ENCODE peak calls at places on chromosomes 6 and 20, in nine cellular contexts. L is left lung; T is CD8-positive, alpha-beta T cell; Q is cardiac muscle cell; K is Panc1; E is heart right ventricle; F is fibroblast of lung; B is CD4-positive, alpha-beta T cell; D is lung. V is an unnamed sample.

GRCh38 chr6:163323719-163324118 is 90.8 kb upstream of the QKI start:
- DNase-seq in L (no peak), T (no peak), Q (no peak), K (no peak), E (no peak), F (no peak), B (no peak), D (no peak), V (no peak)

GRCh38 chr20:37940161-37940560 is 37.2 kb downstream of the VSTM2L start:
- DNase-seq in L (no peak), T (no peak), Q (no peak), K (no peak), E (no peak), F (no peak), B (no peak), D (no peak), V (no peak)

GRCh38 chr6:122733259-122733658 is 46.3 kb upstream of the FABP7 start:
- DNase-seq in L (no peak), T (no peak), Q (no peak), K (no peak), E (no peak), F (no peak), B (no peak), D (no peak), V (no peak)

GRCh38 chr6:29964904-29965872 is 22.9 kb downstream of the HLA-A start:
- DNase-seq in L (peak), T (peak), Q (peak), K (no peak), E (peak), F (peak), B (peak), D (peak), V (peak)

GRCh38 chr20:48624315-48625020 is 203.3 kb downstream of the PREX1 start:
- DNase-seq in L (peak), T (no peak), Q (no peak), K (no peak), E (no peak), F (no peak), B (no peak), D (no peak), V (no peak)

GRCh38 chr6:121755500-121755899 is 320.1 kb downstream of the GJA1 start:
- DNase-seq in L (no peak), T (no peak), Q (no peak), K (no peak), E (no peak), F (no peak), B (no peak), D (no peak), V (no peak)

GRCh38 chr6:145815875-145816274 is 1.3 kb upstream of the FBXO30 start:
- DNase-seq in L (no peak), T (no peak), Q (no peak), K (no peak), E (no peak), F (no peak), B (no peak), D (no peak), V (no peak)

GRCh38 chr6:10582774-10583508 is 61.8 kb downstream of the GCNT2 start:
- DNase-seq in L (no peak), T (no peak), Q (peak), K (no peak), E (peak), F (no peak), B (no peak), D (no peak), V (peak)

GRCh38 chr20:17841751-17842191 is 126.8 kb downstream of the SNX5 start:
- DNase-seq in L (no peak), T (no peak), Q (no peak), K (no peak), E (peak), F (peak), B (no peak), D (no peak), V (no peak)

GRCh38 chr20:61271273-61272221 is 19.5 kb downstream of the CDH4 start:
- DNase-seq in L (no peak), T (no peak), Q (no peak), K (no peak), E (no peak), F (peak), B (no peak), D (no peak), V (no peak)

GRCh38 chr20:36091561-36092423 is 62.7 kb upstream of the EPB41L1 start:
- DNase-seq in L (peak), T (no peak), Q (no peak), K (no peak), E (no peak), F (no peak), B (no peak), D (no peak), V (no peak)

GRCh38 chr20:41617059-41617921 is 887 bp downstream of the CHD6 start:
- DNase-seq in L (peak), T (peak), Q (peak), K (no peak), E (peak), F (peak), B (peak), D (peak), V (peak)

GRCh38 chr20:40687384-40688128 is 1.5 kb downstream of the MAFB start:
- DNase-seq in L (peak), T (no peak), Q (peak), K (no peak), E (peak), F (peak), B (no peak), D (peak), V (peak)

GRCh38 chr6:170473226-170473789 is 79.8 kb downstream of the PSMB1 start:
- DNase-seq in L (no peak), T (no peak), Q (no peak), K (no peak), E (no peak), F (no peak), B (no peak), D (no peak), V (no peak)

GRCh38 chr6:3433005-3433404 is 23.8 kb downstream of the SLC22A23 start:
- DNase-seq in L (no peak), T (no peak), Q (no peak), K (no peak), E (no peak), F (no peak), B (no peak), D (no peak), V (no peak)

GRCh38 chr20:12201289-12201991 is 283.7 kb downstream of the BTBD3 start:
- DNase-seq in L (no peak), T (no peak), Q (no peak), K (no peak), E (peak), F (peak), B (no peak), D (no peak), V (no peak)

GRCh38 chr20:61949714-61950630 is 115.7 kb downstream of the TAF4 start:
- DNase-seq in L (peak), T (no peak), Q (no peak), K (no peak), E (no peak), F (no peak), B (no peak), D (no peak), V (no peak)

GRCh38 chr6:107083047-107083768 is 32.1 kb downstream of the BEND3 start:
- DNase-seq in L (no peak), T (no peak), Q (no peak), K (no peak), E (no peak), F (no peak), B (no peak), D (no peak), V (no peak)

GRCh38 chr20:47993035-47993755 is 207.9 kb upstream of the SULF2 start:
- DNase-seq in L (no peak), T (no peak), Q (no peak), K (no peak), E (no peak), F (no peak), B (no peak), D (no peak), V (no peak)

GRCh38 chr20:45229264-45230056 is 8.3 kb downstream of the SEMG2 start:
- DNase-seq in L (peak), T (peak), Q (no peak), K (no peak), E (no peak), F (no peak), B (peak), D (peak), V (peak)

GRCh38 chr6:136576821-136577220 is 26.6 kb upstream of the MAP7 start:
- DNase-seq in L (no peak), T (no peak), Q (no peak), K (no peak), E (no peak), F (no peak), B (no peak), D (no peak), V (no peak)

GRCh38 chr20:37630161-37630560 is 63.7 kb upstream of the CTNNBL1 start:
- DNase-seq in L (no peak), T (no peak), Q (peak), K (no peak), E (no peak), F (no peak), B (no peak), D (no peak), V (no peak)

GRCh38 chr20:35021063-35021462 is 65.4 kb downstream of the MYH7B start:
- DNase-seq in L (peak), T (no peak), Q (no peak), K (no peak), E (no peak), F (peak), B (no peak), D (no peak), V (no peak)

GRCh38 chr20:63241272-63241671 is 5.6 kb downstream of the BIRC7 start:
- DNase-seq in L (no peak), T (no peak), Q (no peak), K (no peak), E (no peak), F (no peak), B (no peak), D (no peak), V (no peak)

GRCh38 chr20:51480507-51481270 is 61.8 kb downstream of the NFATC2 start:
- DNase-seq in L (no peak), T (peak), Q (no peak), K (no peak), E (no peak), F (no peak), B (no peak), D (no peak), V (no peak)

GRCh38 chr20:53748821-53749402 is 155.3 kb upstream of the ZNF217 start:
- DNase-seq in L (no peak), T (no peak), Q (no peak), K (no peak), E (no peak), F (peak), B (no peak), D (no peak), V (no peak)

GRCh38 chr6:17863971-17864754 is 123.3 kb downstream of the KIF13A start:
- DNase-seq in L (no peak), T (no peak), Q (no peak), K (peak), E (peak), F (peak), B (no peak), D (no peak), V (peak)

GRCh38 chr6:138404666-138405337 is 779 bp downstream of the HEBP2 start:
- DNase-seq in L (peak), T (peak), Q (peak), K (no peak), E (no peak), F (peak), B (peak), D (no peak), V (no peak)

GRCh38 chr6:80520195-80520594 is 413.7 kb downstream of the BCKDHB start:
- DNase-seq in L (no peak), T (no peak), Q (no peak), K (no peak), E (no peak), F (peak), B (no peak), D (no peak), V (no peak)

DNA sequence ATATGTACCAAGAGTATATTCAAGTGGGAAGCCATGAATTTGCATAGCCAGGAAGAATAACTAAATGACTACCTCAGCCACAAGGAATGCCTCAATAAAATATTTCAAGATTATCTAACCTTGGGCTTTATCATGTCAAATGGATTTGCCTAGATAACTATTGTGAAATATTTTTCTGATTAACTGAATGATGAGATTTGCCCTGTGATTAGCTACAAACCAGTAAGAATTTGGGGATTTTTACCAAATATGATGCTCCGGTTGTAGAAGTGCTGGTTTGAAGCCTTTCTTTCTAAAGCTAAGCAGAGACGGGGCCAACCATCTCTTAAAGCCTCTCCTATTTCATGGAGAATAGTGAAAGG is 125.6 kb upstream of the LAMP5 start:
- DNase-seq in L (no peak), T (no peak), Q (no peak), K (no peak), E (no peak), F (peak), B (no peak), D (no peak), V (no peak)
- TF ChIP-seq CTCF in L (no peak), T (no peak), Q (no peak), K (no peak), E (no peak), F (no peak), B (no peak), D (no peak), V (no peak)

DNA sequence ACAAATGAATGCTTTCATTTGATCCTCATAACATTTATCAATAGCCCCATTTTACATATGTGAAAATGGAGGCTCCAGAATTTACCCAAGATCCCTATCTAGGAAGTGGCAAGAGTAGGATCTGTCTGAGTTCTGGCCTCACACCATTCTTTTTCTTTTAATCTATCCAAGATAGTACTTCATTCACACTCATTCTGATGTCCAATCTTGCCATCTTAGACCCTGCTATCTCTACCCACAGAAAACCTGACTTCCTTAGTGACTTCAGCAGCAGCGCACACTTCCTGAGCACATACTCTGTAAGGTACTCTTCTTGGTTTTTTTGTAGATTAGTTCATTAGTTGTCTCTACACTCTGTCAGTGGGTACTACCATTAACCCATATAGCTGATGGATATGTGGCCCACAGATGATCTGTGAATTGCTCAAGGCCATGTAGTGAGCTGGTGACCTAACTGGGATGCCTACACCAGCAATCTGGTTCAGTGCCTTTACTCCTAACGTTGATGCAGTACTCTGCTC is 36.3 kb downstream of the COX4I2 start:
- DNase-seq in L (no peak), T (no peak), Q (no peak), K (no peak), E (no peak), F (no peak), B (no peak), D (no peak), V (no peak)
- H3K27ac ChIP-seq in L (peak), T (peak), Q (no peak), K (peak), E (peak), F (no peak), B (peak), D (peak), V (peak)

DNA sequence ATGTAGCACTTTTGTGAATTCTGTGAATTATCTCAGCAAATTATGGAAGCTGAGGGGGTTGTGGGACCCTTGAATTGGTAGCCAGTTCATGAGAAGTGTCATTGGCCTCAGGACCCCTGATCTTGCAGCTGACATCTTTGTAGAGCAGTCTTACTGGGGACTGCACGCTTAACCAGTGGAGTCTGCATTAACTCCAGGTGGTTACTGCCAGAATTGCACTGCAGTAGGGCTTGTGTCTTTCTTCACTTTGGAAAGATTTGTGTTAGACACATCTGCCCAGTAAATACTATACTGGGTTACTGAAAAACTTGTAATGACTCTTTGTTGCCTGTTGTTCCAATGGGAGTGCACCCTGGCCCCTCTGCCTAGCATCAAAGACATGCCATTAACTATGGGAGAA is 21.2 kb upstream of the CDKN1A start:
- DNase-seq in L (no peak), T (no peak), Q (no peak), K (no peak), E (no peak), F (no peak), B (no peak), D (no peak), V (no peak)
- TF ChIP-seq CTCF in L (no peak), T (no peak), Q (no peak), K (no peak), E (no peak), F (no peak), B (no peak), D (no peak), V (no peak)

DNA sequence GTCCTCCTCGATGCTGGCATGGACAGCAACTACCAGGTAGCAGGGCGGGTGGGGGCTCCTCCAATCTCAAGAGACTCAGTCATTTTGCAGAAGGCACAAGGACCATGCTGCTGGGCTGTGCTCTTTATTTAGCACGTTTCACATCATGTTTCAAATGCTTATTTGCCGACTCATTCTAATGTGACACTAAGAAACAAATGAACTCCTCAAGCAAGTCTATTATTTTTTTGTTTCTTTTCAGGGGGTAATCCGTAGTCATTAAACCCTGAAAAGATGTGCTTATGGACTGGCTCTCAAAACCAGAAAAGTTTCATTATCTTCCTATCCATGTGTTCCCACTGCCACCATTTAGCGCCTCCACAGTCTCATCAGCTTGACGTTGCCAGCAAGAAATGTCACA is 92.9 kb downstream of the ANKS1A start:
- DNase-seq in L (no peak), T (no peak), Q (no peak), K (no peak), E (no peak), F (peak), B (no peak), D (no peak), V (no peak)
- H3K27ac ChIP-seq in L (no peak), T (no peak), Q (no peak), K (no peak), E (no peak), F (no peak), B (no peak), D (no peak), V (no peak)

DNA sequence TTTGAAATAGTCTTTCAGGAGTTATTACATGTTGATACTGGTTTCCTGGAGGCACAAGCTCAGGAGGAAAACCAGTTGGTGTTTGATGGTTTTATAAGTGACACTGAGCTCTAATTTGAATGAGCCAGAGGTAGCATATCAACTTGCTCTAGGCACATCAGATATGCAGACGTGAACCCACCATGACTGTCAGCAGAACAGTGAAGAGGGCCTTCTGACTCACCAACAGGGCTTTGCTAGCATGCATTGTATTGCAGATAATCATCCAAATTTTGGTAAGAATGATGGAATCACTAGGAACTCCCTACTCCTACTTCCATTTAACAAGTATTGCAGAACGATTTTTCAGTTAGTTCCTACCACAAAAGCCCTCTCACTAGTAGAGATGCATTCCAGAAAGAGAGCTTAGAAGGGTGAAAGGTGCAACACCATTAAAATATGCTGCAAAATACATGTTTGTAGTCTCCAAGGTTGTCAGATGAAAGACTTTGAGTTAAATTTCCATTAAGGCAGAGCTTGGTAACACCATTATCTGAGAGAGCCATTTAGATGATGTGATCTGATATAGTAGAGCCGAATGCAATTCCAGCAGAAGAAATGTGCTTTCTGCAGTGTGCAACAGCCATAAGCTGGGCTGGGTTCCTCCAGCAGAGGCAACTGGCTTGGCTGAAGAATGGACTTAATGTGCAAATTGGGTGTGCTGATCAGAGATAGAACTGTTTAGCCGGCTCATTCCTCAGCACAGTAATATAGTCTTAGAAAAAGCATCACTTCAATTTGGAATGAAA is 968.7 kb upstream of the ADGRB3 start:
- DNase-seq in L (no peak), T (no peak), Q (no peak), K (no peak), E (no peak), F (peak), B (no peak), D (no peak), V (no peak)
- TF ChIP-seq CTCF in L (no peak), T (no peak), Q (no peak), K (no peak), E (no peak), F (no peak), B (no peak), D (no peak), V (no peak)

GRCh38 chr6:166809721-166810120 is 146.6 kb downstream of the RNASET2 start:
- DNase-seq in L (no peak), T (no peak), Q (no peak), K (no peak), E (no peak), F (no peak), B (no peak), D (no peak), V (no peak)
- H3K27ac ChIP-seq in L (no peak), T (no peak), Q (no peak), K (no peak), E (no peak), F (no peak), B (no peak), D (no peak), V (no peak)

GRCh38 chr20:59222982-59223610 is 59.5 kb downstream of the ZNF831 start:
- DNase-seq in L (no peak), T (no peak), Q (peak), K (no peak), E (no peak), F (no peak), B (no peak), D (no peak), V (no peak)
- TF ChIP-seq CTCF in L (no peak), T (no peak), Q (no peak), K (no peak), E (no peak), F (no peak), B (no peak), D (no peak), V (no peak)

DNA sequence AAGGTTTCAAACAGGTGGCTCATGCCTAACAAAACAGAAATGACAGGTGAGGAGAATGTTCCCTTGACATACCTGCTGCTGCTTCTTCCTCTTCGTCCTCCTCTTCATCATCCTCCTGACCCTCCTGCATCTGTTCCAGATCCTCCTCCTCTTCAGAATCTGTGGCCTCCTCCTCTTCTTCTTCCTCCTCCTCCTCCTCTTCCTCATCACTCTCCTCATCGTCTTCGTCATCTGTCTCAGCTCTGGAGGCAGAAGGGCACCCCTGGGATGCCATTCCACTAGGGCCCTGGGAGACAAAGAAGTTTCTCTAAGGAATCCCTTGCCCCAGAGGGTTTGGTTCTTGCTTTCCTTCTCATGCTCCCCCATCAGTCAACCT is 2.4 kb upstream of the ZBTB22 start:
- DNase-seq in L (no peak), T (no peak), Q (no peak), K (no peak), E (no peak), F (no peak), B (no peak), D (no peak), V (no peak)
- H3K27ac ChIP-seq in L (peak), T (no peak), Q (no peak), K (peak), E (peak), F (peak), B (no peak), D (no peak), V (peak)